ENCODE peak calls at places on chromosome 5, in five cellular contexts. Y, Z, C, U and H are unnamed samples.

GRCh38 chr5:180619563-180619915 is 28.2 kb upstream of the SCGB3A1 start:
- DNase-seq in Z (no peak), U (no peak), Y (no peak), C (no peak), H (no peak)

GRCh38 chr5:73940026-73940425 is 314.0 kb downstream of the ARHGEF28 start:
- DNase-seq in Z (no peak), C (no peak), Y (no peak), U (peak), H (no peak)

GRCh38 chr5:173010021-173010420 is 26.4 kb downstream of the ATP6V0E1 start:
- DNase-seq in Z (no peak), U (no peak), Y (peak), C (no peak), H (no peak)

GRCh38 chr5:162607879-162608278 is 540.3 kb downstream of the GABRG2 start:
- DNase-seq in Z (no peak), U (peak), Y (no peak), C (no peak), H (no peak)

GRCh38 chr5:81854485-81854884 is 103.6 kb upstream of the SSBP2 start:
- DNase-seq in C (no peak), Y (no peak), U (no peak), Z (no peak), H (no peak)

GRCh38 chr5:113276001-113276400 is 158.8 kb downstream of the TSSK1B start:
- DNase-seq in U (no peak), Z (no peak), C (no peak), Y (no peak), H (no peak)

GRCh38 chr5:140402258-140403074 is 833 bp downstream of the ANKHD1 start:
- DNase-seq in Z (peak), C (peak), U (peak), Y (peak), H (peak)

GRCh38 chr5:150438873-150439546 is 10.5 kb downstream of the RPS14 start:
- DNase-seq in U (peak), Y (no peak), C (peak), Z (peak), H (no peak)

GRCh38 chr5:136425914-136426313 is 60.6 kb upstream of the TRPC7 start:
- DNase-seq in Y (no peak), U (no peak), Z (no peak), C (no peak), H (no peak)

GRCh38 chr5:85010014-85010562 is 625.4 kb upstream of the EDIL3 start:
- DNase-seq in Z (no peak), U (no peak), C (no peak), Y (no peak), H (no peak)

GRCh38 chr5:94361832-94362754 is 256.3 kb downstream of the KIAA0825 start:
- DNase-seq in Z (no peak), U (no peak), Y (no peak), C (no peak), H (no peak)
- TF ChIP-seq GABPA in Z (no peak), U (no peak), Y (no peak), C (no peak), H (no peak)

GRCh38 chr5:170110403-170111087 is 4.8 kb downstream of the FOXI1 start:
- DNase-seq in U (no peak), Y (no peak), C (no peak), Z (no peak), H (no peak)

GRCh38 chr5:170114271-170114670 is 8.6 kb downstream of the FOXI1 start:
- DNase-seq in U (no peak), Y (no peak), Z (no peak), C (no peak), H (no peak)

GRCh38 chr5:170111088-170111796 is 5.5 kb downstream of the FOXI1 start:
- DNase-seq in U (no peak), C (no peak), Z (no peak), Y (no peak), H (no peak)

GRCh38 chr5:170113517-170113891 is 7.8 kb downstream of the FOXI1 start:
- DNase-seq in Y (no peak), U (no peak), Z (no peak), C (no peak), H (peak)

DNA sequence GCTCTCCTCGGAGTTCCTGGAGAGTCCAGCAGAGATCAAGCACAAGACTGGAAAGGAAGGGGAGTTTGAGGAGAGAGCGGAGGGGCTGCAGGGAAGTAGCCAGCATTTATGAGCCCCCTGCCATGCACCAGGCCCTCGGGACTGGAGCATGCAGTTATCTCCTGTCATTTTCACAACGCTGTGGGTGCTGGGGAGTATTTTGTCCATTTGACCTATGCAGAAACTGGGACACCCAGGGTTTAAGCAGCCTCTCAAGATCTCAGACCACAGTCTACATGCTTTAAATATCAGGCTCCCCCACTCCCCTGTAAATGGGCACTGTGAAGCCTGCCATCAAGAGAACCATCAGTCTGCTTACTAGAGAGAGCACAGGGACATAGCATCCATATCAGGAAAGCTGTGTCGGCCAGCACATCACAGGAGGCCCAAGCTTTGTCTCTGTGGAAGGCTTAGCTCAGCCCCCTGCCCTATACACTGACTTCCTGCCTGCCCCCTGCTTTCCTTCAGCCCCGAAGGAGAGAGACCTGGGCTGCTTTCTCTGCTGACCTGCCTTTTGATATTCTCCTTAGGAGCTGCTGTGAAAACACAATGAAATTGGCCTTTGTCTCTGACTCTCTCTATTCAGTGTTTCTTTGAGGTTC is 7.3 kb downstream of the FOXI1 start:
- DNase-seq in C (no peak), Y (no peak), U (no peak), Z (no peak), H (no peak)
- TF ChIP-seq GABPA in C (no peak), Y (no peak), U (no peak), Z (no peak), H (no peak)

GRCh38 chr5:72138943-72139467 is 31.7 kb downstream of the MAP1B start:
- DNase-seq in Z (no peak), C (peak), U (no peak), Y (peak), H (no peak)

GRCh38 chr5:72141440-72142271 is 34.4 kb downstream of the MAP1B start:
- DNase-seq in Y (no peak), Z (no peak), U (no peak), C (no peak), H (no peak)

GRCh38 chr5:72134226-72134625 is 27.0 kb downstream of the MAP1B start:
- DNase-seq in Z (no peak), U (no peak), C (no peak), Y (no peak), H (no peak)

GRCh38 chr5:72140711-72141110 is 33.4 kb downstream of the MAP1B start:
- DNase-seq in U (no peak), Z (no peak), Y (no peak), C (no peak), H (no peak)

DNA sequence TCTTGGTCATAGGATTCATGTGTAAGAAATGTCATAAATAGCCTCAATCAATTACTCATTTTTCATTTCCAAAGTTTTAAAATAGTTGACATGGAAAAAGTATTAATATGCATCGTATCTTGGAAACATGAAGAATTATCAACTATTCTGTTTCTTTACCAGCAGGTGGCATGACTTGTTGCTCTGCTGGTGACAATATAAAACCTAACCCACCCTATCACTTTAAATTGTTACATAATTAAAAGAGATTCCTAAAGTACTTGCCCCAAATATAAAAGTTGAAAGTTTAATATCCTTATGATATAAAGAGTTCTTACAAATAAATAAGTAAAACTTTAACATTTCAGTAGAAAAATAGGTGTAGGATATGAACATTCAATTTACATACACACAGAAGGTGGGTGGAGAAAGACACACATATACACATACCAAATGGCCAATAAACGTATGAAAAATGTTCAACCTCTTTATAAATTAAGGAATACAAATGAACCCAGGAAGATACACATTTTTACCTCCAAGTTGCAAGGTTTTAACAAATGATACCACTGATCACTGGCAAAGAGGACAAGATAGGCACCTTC is 30.6 kb downstream of the MAP1B start:
- DNase-seq in C (peak), Z (peak), U (no peak), Y (no peak), H (no peak)
- TF ChIP-seq GABPA in C (no peak), Z (no peak), U (no peak), Y (no peak), H (no peak)

GRCh38 chr5:14227501-14227900 is 84.4 kb downstream of the TRIO start:
- DNase-seq in C (no peak), Y (no peak), U (no peak), Z (no peak), H (no peak)

GRCh38 chr5:14229734-14230133 is 86.6 kb downstream of the TRIO start:
- DNase-seq in Y (no peak), Z (no peak), U (no peak), C (no peak), H (no peak)

GRCh38 chr5:14226992-14227391 is 83.8 kb downstream of the TRIO start:
- DNase-seq in Z (no peak), U (no peak), C (no peak), Y (no peak), H (no peak)

GRCh38 chr5:14229181-14229580 is 86.0 kb downstream of the TRIO start:
- DNase-seq in C (no peak), Y (no peak), U (no peak), Z (no peak), H (no peak)

GRCh38 chr5:14228219-14228618 is 85.1 kb downstream of the TRIO start:
- DNase-seq in U (no peak), Z (no peak), Y (no peak), C (no peak), H (no peak)
- TF ChIP-seq GABPA in U (no peak), Z (no peak), Y (no peak), C (no peak), H (no peak)

GRCh38 chr5:1943481-1943880 is 60.8 kb upstream of the IRX4 start:
- DNase-seq in Y (no peak), C (no peak), U (no peak), Z (no peak), H (no peak)

GRCh38 chr5:1945606-1946005 is 62.9 kb upstream of the IRX4 start:
- DNase-seq in Z (no peak), Y (no peak), U (no peak), C (no peak), H (no peak)

GRCh38 chr5:1946122-1946677 is 63.5 kb upstream of the IRX4 start:
- DNase-seq in Z (no peak), Y (no peak), U (no peak), C (no peak), H (no peak)

GRCh38 chr5:1942630-1943029 is 59.9 kb upstream of the IRX4 start:
- DNase-seq in Z (no peak), Y (no peak), C (no peak), U (no peak), H (no peak)

DNA sequence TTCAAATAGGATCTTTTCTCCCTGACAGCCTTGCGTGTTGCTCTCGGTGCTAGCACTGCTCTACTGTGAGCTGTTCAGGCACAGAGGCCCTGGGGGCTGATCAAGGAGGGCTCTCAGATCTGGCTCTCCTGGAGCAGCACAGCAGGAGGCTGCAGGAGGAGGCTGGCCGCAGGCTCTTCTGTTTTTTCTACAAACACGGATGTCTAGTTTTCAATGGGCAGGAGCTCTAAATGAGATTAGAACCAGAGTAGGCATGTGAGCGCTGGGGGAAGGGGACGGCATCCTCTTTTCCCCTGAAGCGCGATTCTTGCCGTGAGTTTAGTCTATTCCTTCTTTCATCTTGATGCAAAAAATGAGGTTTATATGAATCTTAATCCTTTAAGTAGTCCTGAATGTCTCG is 61.7 kb upstream of the IRX4 start:
- DNase-seq in Z (no peak), U (no peak), C (no peak), Y (no peak), H (no peak)
- TF ChIP-seq GABPA in Z (no peak), U (no peak), C (no peak), Y (no peak), H (no peak)

DNA sequence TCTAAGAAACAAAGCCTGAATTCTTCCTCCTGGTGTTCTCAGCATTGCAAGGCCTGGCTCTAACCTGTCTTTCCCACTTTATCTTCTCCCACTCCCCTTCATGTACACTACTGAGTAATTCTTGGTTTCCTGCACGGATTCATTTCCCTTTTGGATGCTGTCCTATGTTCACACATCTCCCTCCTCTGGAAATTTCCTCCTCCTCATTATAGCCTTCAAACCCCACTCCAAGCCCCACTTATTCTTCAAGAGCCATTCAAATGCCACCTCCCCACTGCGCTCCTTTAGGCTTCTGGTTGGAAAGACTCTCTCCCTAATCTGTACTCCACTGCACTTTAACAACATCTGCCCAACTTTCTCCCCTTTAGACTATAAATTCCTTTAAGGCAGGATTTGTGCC is 28.2 kb upstream of the C5orf63 start:
- DNase-seq in Y (no peak), Z (no peak), U (no peak), C (no peak), H (no peak)
- TF ChIP-seq GABPA in Y (no peak), Z (no peak), U (no peak), C (no peak), H (no peak)

GRCh38 chr5:176548967-176549444 is at the start of gene CDHR2:
- DNase-seq in U (no peak), Y (no peak), Z (peak), C (no peak), H (no peak)

GRCh38 chr5:176549871-176550270 is 729 bp downstream of the CDHR2 start:
- DNase-seq in Z (no peak), C (no peak), U (no peak), Y (no peak), H (no peak)

GRCh38 chr5:176545737-176546509 is 3.2 kb upstream of the CDHR2 start:
- DNase-seq in U (no peak), Y (no peak), C (no peak), Z (peak), H (no peak)

GRCh38 chr5:176545388-176545736 is 3.8 kb upstream of the CDHR2 start:
- DNase-seq in Y (no peak), C (no peak), U (no peak), Z (no peak), H (no peak)

GRCh38 chr5:176547811-176548210 is 1.3 kb upstream of the CDHR2 start:
- DNase-seq in Z (peak), Y (no peak), U (no peak), C (no peak), H (no peak)
- TF ChIP-seq GABPA in Z (no peak), Y (no peak), U (no peak), C (no peak), H (no peak)

GRCh38 chr5:380701-381309 is 59.3 kb downstream of the AHRR start:
- DNase-seq in Y (no peak), C (no peak), U (no peak), Z (no peak), H (peak)
- TF ChIP-seq GABPA in Y (no peak), C (no peak), U (no peak), Z (no peak), H (no peak)